ENCODE peak calls at places on chromosomes 11 and 22, in eight cellular contexts. One of them, this sample, is unnamed.

GRCh38 chr11:26867286-26867685 is 126.6 kb upstream of the FIBIN start:
- DNase-seq in cardiac muscle cell: no peak
- DNase-seq in activated CD4-positive, CD25-positive, alpha-beta regulatory T cell: no peak
- DNase-seq in NCI-H2029: no peak
- DNase-seq in body of pancreas: no peak
- DNase-seq in iris pigment epithelial cell: peak
- DNase-seq in right lobe of liver: no peak
- DNase-seq in stimulated activated CD4-positive, alpha-beta T cell treated with anti-CD3 and anti-CD28 coated beads, Interleukin-1b, Interleukin-23, amount 100 ng/mL, for 1 hour: no peak
- DNase-seq in this sample: no peak

GRCh38 chr11:1053121-1053901 is 16.8 kb upstream of the MUC6 start:
- DNase-seq in cardiac muscle cell: no peak
- DNase-seq in activated CD4-positive, CD25-positive, alpha-beta regulatory T cell: no peak
- DNase-seq in NCI-H2029: no peak
- DNase-seq in body of pancreas: peak
- DNase-seq in iris pigment epithelial cell: no peak
- DNase-seq in right lobe of liver: peak
- DNase-seq in stimulated activated CD4-positive, alpha-beta T cell treated with anti-CD3 and anti-CD28 coated beads, Interleukin-1b, Interleukin-23, amount 100 ng/mL, for 1 hour: no peak
- DNase-seq in this sample: no peak

GRCh38 chr22:28297504-28297903 is 378.4 kb upstream of the PITPNB start:
- DNase-seq in cardiac muscle cell: no peak
- DNase-seq in activated CD4-positive, CD25-positive, alpha-beta regulatory T cell: no peak
- DNase-seq in NCI-H2029: no peak
- DNase-seq in body of pancreas: no peak
- DNase-seq in iris pigment epithelial cell: peak
- DNase-seq in right lobe of liver: no peak
- DNase-seq in stimulated activated CD4-positive, alpha-beta T cell treated with anti-CD3 and anti-CD28 coated beads, Interleukin-1b, Interleukin-23, amount 100 ng/mL, for 1 hour: no peak
- DNase-seq in this sample: no peak

GRCh38 chr22:33299245-33299956 is 241.2 kb upstream of the SYN3 start:
- DNase-seq in cardiac muscle cell: no peak
- DNase-seq in activated CD4-positive, CD25-positive, alpha-beta regulatory T cell: no peak
- DNase-seq in NCI-H2029: no peak
- DNase-seq in body of pancreas: no peak
- DNase-seq in iris pigment epithelial cell: no peak
- DNase-seq in right lobe of liver: no peak
- DNase-seq in stimulated activated CD4-positive, alpha-beta T cell treated with anti-CD3 and anti-CD28 coated beads, Interleukin-1b, Interleukin-23, amount 100 ng/mL, for 1 hour: no peak
- DNase-seq in this sample: no peak

GRCh38 chr22:27651486-27651885 is 150.1 kb downstream of the MN1 start:
- DNase-seq in cardiac muscle cell: no peak
- DNase-seq in activated CD4-positive, CD25-positive, alpha-beta regulatory T cell: no peak
- DNase-seq in NCI-H2029: no peak
- DNase-seq in body of pancreas: no peak
- DNase-seq in iris pigment epithelial cell: no peak
- DNase-seq in right lobe of liver: no peak
- DNase-seq in stimulated activated CD4-positive, alpha-beta T cell treated with anti-CD3 and anti-CD28 coated beads, Interleukin-1b, Interleukin-23, amount 100 ng/mL, for 1 hour: no peak
- DNase-seq in this sample: no peak

GRCh38 chr11:83564845-83565244 is 278.7 kb upstream of the CCDC90B start:
- DNase-seq in cardiac muscle cell: no peak
- DNase-seq in activated CD4-positive, CD25-positive, alpha-beta regulatory T cell: no peak
- DNase-seq in NCI-H2029: no peak
- DNase-seq in body of pancreas: no peak
- DNase-seq in iris pigment epithelial cell: no peak
- DNase-seq in right lobe of liver: no peak
- DNase-seq in stimulated activated CD4-positive, alpha-beta T cell treated with anti-CD3 and anti-CD28 coated beads, Interleukin-1b, Interleukin-23, amount 100 ng/mL, for 1 hour: no peak
- DNase-seq in this sample: no peak

GRCh38 chr11:33211153-33211552 is 46.0 kb upstream of the HIPK3 start:
- DNase-seq in cardiac muscle cell: no peak
- DNase-seq in activated CD4-positive, CD25-positive, alpha-beta regulatory T cell: no peak
- DNase-seq in NCI-H2029: no peak
- DNase-seq in body of pancreas: no peak
- DNase-seq in iris pigment epithelial cell: no peak
- DNase-seq in right lobe of liver: no peak
- DNase-seq in stimulated activated CD4-positive, alpha-beta T cell treated with anti-CD3 and anti-CD28 coated beads, Interleukin-1b, Interleukin-23, amount 100 ng/mL, for 1 hour: no peak
- DNase-seq in this sample: no peak

GRCh38 chr22:39984006-39984405 is 10.7 kb upstream of the FAM83F start:
- DNase-seq in cardiac muscle cell: no peak
- DNase-seq in activated CD4-positive, CD25-positive, alpha-beta regulatory T cell: no peak
- DNase-seq in NCI-H2029: no peak
- DNase-seq in body of pancreas: no peak
- DNase-seq in iris pigment epithelial cell: peak
- DNase-seq in right lobe of liver: no peak
- DNase-seq in stimulated activated CD4-positive, alpha-beta T cell treated with anti-CD3 and anti-CD28 coated beads, Interleukin-1b, Interleukin-23, amount 100 ng/mL, for 1 hour: no peak
- DNase-seq in this sample: no peak

GRCh38 chr11:125343732-125344131 is 152.3 kb downstream of the FEZ1 start:
- DNase-seq in cardiac muscle cell: no peak
- DNase-seq in activated CD4-positive, CD25-positive, alpha-beta regulatory T cell: no peak
- DNase-seq in NCI-H2029: no peak
- DNase-seq in body of pancreas: no peak
- DNase-seq in iris pigment epithelial cell: peak
- DNase-seq in right lobe of liver: peak
- DNase-seq in stimulated activated CD4-positive, alpha-beta T cell treated with anti-CD3 and anti-CD28 coated beads, Interleukin-1b, Interleukin-23, amount 100 ng/mL, for 1 hour: no peak
- DNase-seq in this sample: no peak

GRCh38 chr22:43411040-43411919 is 534 bp upstream of the MPPED1 start:
- DNase-seq in cardiac muscle cell: no peak
- DNase-seq in activated CD4-positive, CD25-positive, alpha-beta regulatory T cell: no peak
- DNase-seq in NCI-H2029: no peak
- DNase-seq in body of pancreas: no peak
- DNase-seq in iris pigment epithelial cell: no peak
- DNase-seq in right lobe of liver: peak
- DNase-seq in stimulated activated CD4-positive, alpha-beta T cell treated with anti-CD3 and anti-CD28 coated beads, Interleukin-1b, Interleukin-23, amount 100 ng/mL, for 1 hour: no peak
- DNase-seq in this sample: no peak

GRCh38 chr11:20090654-20091374 is 69.5 kb downstream of the DBX1 start:
- DNase-seq in cardiac muscle cell: no peak
- DNase-seq in activated CD4-positive, CD25-positive, alpha-beta regulatory T cell: no peak
- DNase-seq in NCI-H2029: peak
- DNase-seq in body of pancreas: no peak
- DNase-seq in iris pigment epithelial cell: no peak
- DNase-seq in right lobe of liver: no peak
- DNase-seq in stimulated activated CD4-positive, alpha-beta T cell treated with anti-CD3 and anti-CD28 coated beads, Interleukin-1b, Interleukin-23, amount 100 ng/mL, for 1 hour: no peak
- DNase-seq in this sample: no peak

GRCh38 chr11:30453705-30454104 is 130.8 kb downstream of the ARL14EP start:
- DNase-seq in cardiac muscle cell: no peak
- DNase-seq in activated CD4-positive, CD25-positive, alpha-beta regulatory T cell: no peak
- DNase-seq in NCI-H2029: no peak
- DNase-seq in body of pancreas: no peak
- DNase-seq in iris pigment epithelial cell: no peak
- DNase-seq in right lobe of liver: no peak
- DNase-seq in stimulated activated CD4-positive, alpha-beta T cell treated with anti-CD3 and anti-CD28 coated beads, Interleukin-1b, Interleukin-23, amount 100 ng/mL, for 1 hour: no peak
- DNase-seq in this sample: no peak

GRCh38 chr11:109697140-109697843 is 275.3 kb downstream of the C11orf87 start:
- DNase-seq in cardiac muscle cell: peak
- DNase-seq in activated CD4-positive, CD25-positive, alpha-beta regulatory T cell: no peak
- DNase-seq in NCI-H2029: peak
- DNase-seq in body of pancreas: no peak
- DNase-seq in iris pigment epithelial cell: peak
- DNase-seq in right lobe of liver: no peak
- DNase-seq in stimulated activated CD4-positive, alpha-beta T cell treated with anti-CD3 and anti-CD28 coated beads, Interleukin-1b, Interleukin-23, amount 100 ng/mL, for 1 hour: no peak
- DNase-seq in this sample: no peak

GRCh38 chr11:34644669-34645406 is 23.9 kb downstream of the EHF start:
- DNase-seq in cardiac muscle cell: no peak
- DNase-seq in activated CD4-positive, CD25-positive, alpha-beta regulatory T cell: no peak
- DNase-seq in NCI-H2029: no peak
- DNase-seq in body of pancreas: no peak
- DNase-seq in iris pigment epithelial cell: peak
- DNase-seq in right lobe of liver: no peak
- DNase-seq in stimulated activated CD4-positive, alpha-beta T cell treated with anti-CD3 and anti-CD28 coated beads, Interleukin-1b, Interleukin-23, amount 100 ng/mL, for 1 hour: no peak
- DNase-seq in this sample: no peak

GRCh38 chr11:58567889-58568512 is 7.7 kb downstream of the LPXN start:
- DNase-seq in cardiac muscle cell: peak
- DNase-seq in activated CD4-positive, CD25-positive, alpha-beta regulatory T cell: peak
- DNase-seq in NCI-H2029: peak
- DNase-seq in body of pancreas: peak
- DNase-seq in iris pigment epithelial cell: peak
- DNase-seq in right lobe of liver: no peak
- DNase-seq in stimulated activated CD4-positive, alpha-beta T cell treated with anti-CD3 and anti-CD28 coated beads, Interleukin-1b, Interleukin-23, amount 100 ng/mL, for 1 hour: peak
- DNase-seq in this sample: no peak

GRCh38 chr11:43399983-43400630 is 41.4 kb downstream of the TTC17 start:
- DNase-seq in cardiac muscle cell: no peak
- DNase-seq in activated CD4-positive, CD25-positive, alpha-beta regulatory T cell: no peak
- DNase-seq in NCI-H2029: no peak
- DNase-seq in body of pancreas: no peak
- DNase-seq in iris pigment epithelial cell: peak
- DNase-seq in right lobe of liver: no peak
- DNase-seq in stimulated activated CD4-positive, alpha-beta T cell treated with anti-CD3 and anti-CD28 coated beads, Interleukin-1b, Interleukin-23, amount 100 ng/mL, for 1 hour: no peak
- DNase-seq in this sample: no peak

GRCh38 chr22:39080052-39080762 is 3.1 kb downstream of the APOBEC3G start:
- DNase-seq in cardiac muscle cell: no peak
- DNase-seq in activated CD4-positive, CD25-positive, alpha-beta regulatory T cell: no peak
- DNase-seq in NCI-H2029: no peak
- DNase-seq in body of pancreas: no peak
- DNase-seq in iris pigment epithelial cell: no peak
- DNase-seq in right lobe of liver: no peak
- DNase-seq in stimulated activated CD4-positive, alpha-beta T cell treated with anti-CD3 and anti-CD28 coated beads, Interleukin-1b, Interleukin-23, amount 100 ng/mL, for 1 hour: no peak
- DNase-seq in this sample: no peak

GRCh38 chr11:34051349-34052035 is at the start of gene CAPRIN1:
- DNase-seq in cardiac muscle cell: peak
- DNase-seq in activated CD4-positive, CD25-positive, alpha-beta regulatory T cell: peak
- DNase-seq in NCI-H2029: peak
- DNase-seq in body of pancreas: peak
- DNase-seq in iris pigment epithelial cell: peak
- DNase-seq in right lobe of liver: peak
- DNase-seq in stimulated activated CD4-positive, alpha-beta T cell treated with anti-CD3 and anti-CD28 coated beads, Interleukin-1b, Interleukin-23, amount 100 ng/mL, for 1 hour: peak
- DNase-seq in this sample: peak

GRCh38 chr11:78768345-78768744 is 193.7 kb upstream of the NARS2 start:
- DNase-seq in cardiac muscle cell: peak
- DNase-seq in activated CD4-positive, CD25-positive, alpha-beta regulatory T cell: no peak
- DNase-seq in NCI-H2029: no peak
- DNase-seq in body of pancreas: no peak
- DNase-seq in iris pigment epithelial cell: no peak
- DNase-seq in right lobe of liver: no peak
- DNase-seq in stimulated activated CD4-positive, alpha-beta T cell treated with anti-CD3 and anti-CD28 coated beads, Interleukin-1b, Interleukin-23, amount 100 ng/mL, for 1 hour: no peak
- DNase-seq in this sample: no peak

GRCh38 chr11:8100151-8100550 is 19.1 kb downstream of the TUB start:
- DNase-seq in cardiac muscle cell: no peak
- DNase-seq in activated CD4-positive, CD25-positive, alpha-beta regulatory T cell: no peak
- DNase-seq in NCI-H2029: no peak
- DNase-seq in body of pancreas: no peak
- DNase-seq in iris pigment epithelial cell: no peak
- DNase-seq in right lobe of liver: no peak
- DNase-seq in stimulated activated CD4-positive, alpha-beta T cell treated with anti-CD3 and anti-CD28 coated beads, Interleukin-1b, Interleukin-23, amount 100 ng/mL, for 1 hour: no peak
- DNase-seq in this sample: no peak

GRCh38 chr11:93608280-93608862 is 53.1 kb upstream of the CEP295 start:
- DNase-seq in cardiac muscle cell: no peak
- DNase-seq in activated CD4-positive, CD25-positive, alpha-beta regulatory T cell: no peak
- DNase-seq in NCI-H2029: no peak
- DNase-seq in body of pancreas: no peak
- DNase-seq in iris pigment epithelial cell: peak
- DNase-seq in right lobe of liver: no peak
- DNase-seq in stimulated activated CD4-positive, alpha-beta T cell treated with anti-CD3 and anti-CD28 coated beads, Interleukin-1b, Interleukin-23, amount 100 ng/mL, for 1 hour: no peak
- DNase-seq in this sample: no peak

GRCh38 chr11:1150769-1151365 is 6.9 kb upstream of the MUC5AC start:
- DNase-seq in cardiac muscle cell: no peak
- DNase-seq in activated CD4-positive, CD25-positive, alpha-beta regulatory T cell: no peak
- DNase-seq in NCI-H2029: no peak
- DNase-seq in body of pancreas: no peak
- DNase-seq in iris pigment epithelial cell: peak
- DNase-seq in right lobe of liver: peak
- DNase-seq in stimulated activated CD4-positive, alpha-beta T cell treated with anti-CD3 and anti-CD28 coated beads, Interleukin-1b, Interleukin-23, amount 100 ng/mL, for 1 hour: no peak
- DNase-seq in this sample: no peak

GRCh38 chr11:132551011-132551410 is 981.3 kb downstream of the OPCML start:
- DNase-seq in cardiac muscle cell: no peak
- DNase-seq in activated CD4-positive, CD25-positive, alpha-beta regulatory T cell: no peak
- DNase-seq in NCI-H2029: no peak
- DNase-seq in body of pancreas: no peak
- DNase-seq in iris pigment epithelial cell: no peak
- DNase-seq in right lobe of liver: no peak
- DNase-seq in stimulated activated CD4-positive, alpha-beta T cell treated with anti-CD3 and anti-CD28 coated beads, Interleukin-1b, Interleukin-23, amount 100 ng/mL, for 1 hour: no peak
- DNase-seq in this sample: no peak

GRCh38 chr11:70567680-70568503 is 169.6 kb downstream of the CTTN start:
- DNase-seq in cardiac muscle cell: no peak
- DNase-seq in activated CD4-positive, CD25-positive, alpha-beta regulatory T cell: no peak
- DNase-seq in NCI-H2029: no peak
- DNase-seq in body of pancreas: no peak
- DNase-seq in iris pigment epithelial cell: peak
- DNase-seq in right lobe of liver: no peak
- DNase-seq in stimulated activated CD4-positive, alpha-beta T cell treated with anti-CD3 and anti-CD28 coated beads, Interleukin-1b, Interleukin-23, amount 100 ng/mL, for 1 hour: no peak
- DNase-seq in this sample: no peak

GRCh38 chr11:72007587-72007986 is 8.9 kb downstream of the IL18BP start:
- DNase-seq in cardiac muscle cell: no peak
- DNase-seq in activated CD4-positive, CD25-positive, alpha-beta regulatory T cell: no peak
- DNase-seq in NCI-H2029: no peak
- DNase-seq in body of pancreas: no peak
- DNase-seq in iris pigment epithelial cell: no peak
- DNase-seq in right lobe of liver: no peak
- DNase-seq in stimulated activated CD4-positive, alpha-beta T cell treated with anti-CD3 and anti-CD28 coated beads, Interleukin-1b, Interleukin-23, amount 100 ng/mL, for 1 hour: no peak
- DNase-seq in this sample: no peak

GRCh38 chr11:129699711-129700304 is 115.8 kb upstream of the TMEM45B start:
- DNase-seq in cardiac muscle cell: no peak
- DNase-seq in activated CD4-positive, CD25-positive, alpha-beta regulatory T cell: no peak
- DNase-seq in NCI-H2029: no peak
- DNase-seq in body of pancreas: no peak
- DNase-seq in iris pigment epithelial cell: no peak
- DNase-seq in right lobe of liver: no peak
- DNase-seq in stimulated activated CD4-positive, alpha-beta T cell treated with anti-CD3 and anti-CD28 coated beads, Interleukin-1b, Interleukin-23, amount 100 ng/mL, for 1 hour: no peak
- DNase-seq in this sample: no peak

GRCh38 chr22:31290494-31291402 is 1.5 kb downstream of the PIK3IP1 start:
- DNase-seq in cardiac muscle cell: peak
- DNase-seq in activated CD4-positive, CD25-positive, alpha-beta regulatory T cell: peak
- DNase-seq in NCI-H2029: peak
- DNase-seq in body of pancreas: peak
- DNase-seq in iris pigment epithelial cell: peak
- DNase-seq in right lobe of liver: peak
- DNase-seq in stimulated activated CD4-positive, alpha-beta T cell treated with anti-CD3 and anti-CD28 coated beads, Interleukin-1b, Interleukin-23, amount 100 ng/mL, for 1 hour: peak
- DNase-seq in this sample: peak

GRCh38 chr11:68150029-68150428 is 28.8 kb upstream of the CHKA start:
- DNase-seq in cardiac muscle cell: no peak
- DNase-seq in activated CD4-positive, CD25-positive, alpha-beta regulatory T cell: no peak
- DNase-seq in NCI-H2029: no peak
- DNase-seq in body of pancreas: peak
- DNase-seq in iris pigment epithelial cell: peak
- DNase-seq in right lobe of liver: no peak
- DNase-seq in stimulated activated CD4-positive, alpha-beta T cell treated with anti-CD3 and anti-CD28 coated beads, Interleukin-1b, Interleukin-23, amount 100 ng/mL, for 1 hour: no peak
- DNase-seq in this sample: no peak

GRCh38 chr11:120128392-120129172 is 9.3 kb downstream of the TRIM29 start:
- DNase-seq in cardiac muscle cell: no peak
- DNase-seq in activated CD4-positive, CD25-positive, alpha-beta regulatory T cell: no peak
- DNase-seq in NCI-H2029: no peak
- DNase-seq in body of pancreas: no peak
- DNase-seq in iris pigment epithelial cell: no peak
- DNase-seq in right lobe of liver: no peak
- DNase-seq in stimulated activated CD4-positive, alpha-beta T cell treated with anti-CD3 and anti-CD28 coated beads, Interleukin-1b, Interleukin-23, amount 100 ng/mL, for 1 hour: no peak
- DNase-seq in this sample: no peak

GRCh38 chr22:33811686-33812085 is 108.6 kb downstream of the LARGE1 start:
- DNase-seq in cardiac muscle cell: peak
- DNase-seq in activated CD4-positive, CD25-positive, alpha-beta regulatory T cell: no peak
- DNase-seq in NCI-H2029: no peak
- DNase-seq in body of pancreas: peak
- DNase-seq in iris pigment epithelial cell: no peak
- DNase-seq in right lobe of liver: no peak
- DNase-seq in stimulated activated CD4-positive, alpha-beta T cell treated with anti-CD3 and anti-CD28 coated beads, Interleukin-1b, Interleukin-23, amount 100 ng/mL, for 1 hour: no peak
- DNase-seq in this sample: no peak

GRCh38 chr11:48880021-48880441 is 103.7 kb downstream of the TRIM51G start:
- DNase-seq in cardiac muscle cell: no peak
- DNase-seq in activated CD4-positive, CD25-positive, alpha-beta regulatory T cell: no peak
- DNase-seq in NCI-H2029: no peak
- DNase-seq in body of pancreas: peak
- DNase-seq in iris pigment epithelial cell: no peak
- DNase-seq in right lobe of liver: peak
- DNase-seq in stimulated activated CD4-positive, alpha-beta T cell treated with anti-CD3 and anti-CD28 coated beads, Interleukin-1b, Interleukin-23, amount 100 ng/mL, for 1 hour: no peak
- DNase-seq in this sample: no peak

GRCh38 chr11:27119396-27119795 is 78.8 kb downstream of the BBOX1 start:
- DNase-seq in cardiac muscle cell: no peak
- DNase-seq in activated CD4-positive, CD25-positive, alpha-beta regulatory T cell: no peak
- DNase-seq in NCI-H2029: no peak
- DNase-seq in body of pancreas: no peak
- DNase-seq in iris pigment epithelial cell: no peak
- DNase-seq in right lobe of liver: no peak
- DNase-seq in stimulated activated CD4-positive, alpha-beta T cell treated with anti-CD3 and anti-CD28 coated beads, Interleukin-1b, Interleukin-23, amount 100 ng/mL, for 1 hour: no peak
- DNase-seq in this sample: no peak

This sample was measured in NCI-H187 treated with DMSO at 0.1 percent for 48 hours.